ENCODE peak calls at places on chromosomes 7 and 10, in seven cellular contexts. One of them, this sample, is unnamed.

GRCh38 chr10:88116491-88116890 is 253.1 kb downstream of the PTEN start:
- DNase-seq in PC-9: no peak
- DNase-seq in GM23338: no peak
- DNase-seq in hepatocyte: no peak
- DNase-seq in SK-N-SH: no peak
- DNase-seq in BJ: peak; percentile 54
- DNase-seq in lung: no peak
- DNase-seq in this sample: no peak

GRCh38 chr7:112211348-112211907 is 4.9 kb downstream of the ZNF277 start:
- DNase-seq in hepatocyte: peak; percentile 41
- DNase-seq in GM23338: no peak
- DNase-seq in BJ: no peak
- DNase-seq in SK-N-SH: no peak
- DNase-seq in lung: peak; percentile 45
- DNase-seq in PC-9: no peak
- DNase-seq in this sample: no peak

GRCh38 chr7:116876664-116877442 is 14.5 kb downstream of the CAPZA2 start:
- DNase-seq in GM23338: peak; percentile 27
- DNase-seq in PC-9: no peak
- DNase-seq in BJ: no peak
- DNase-seq in SK-N-SH: peak; percentile 14
- DNase-seq in hepatocyte: peak; percentile 28
- DNase-seq in lung: peak; percentile 51
- DNase-seq in this sample: peak; percentile 18

GRCh38 chr7:142000244-142000643 is 4.6 kb downstream of the MGAM start:
- DNase-seq in PC-9: no peak
- DNase-seq in BJ: no peak
- DNase-seq in GM23338: no peak
- DNase-seq in hepatocyte: no peak
- DNase-seq in SK-N-SH: no peak
- DNase-seq in lung: no peak
- DNase-seq in this sample: no peak

GRCh38 chr7:70776627-70777101 is 355.3 kb upstream of the GALNT17 start:
- DNase-seq in hepatocyte: no peak
- DNase-seq in lung: no peak
- DNase-seq in GM23338: no peak
- DNase-seq in PC-9: no peak
- DNase-seq in SK-N-SH: no peak
- DNase-seq in BJ: no peak
- DNase-seq in this sample: no peak

GRCh38 chr10:129690248-129691070 is 223.4 kb downstream of the MGMT start:
- DNase-seq in PC-9: no peak
- DNase-seq in lung: no peak
- DNase-seq in hepatocyte: no peak
- DNase-seq in SK-N-SH: no peak
- DNase-seq in BJ: no peak
- DNase-seq in GM23338: no peak
- DNase-seq in this sample: no peak

GRCh38 chr7:101232141-101232821 is 5.3 kb downstream of the CLDN15 start:
- DNase-seq in GM23338: peak; percentile 89
- DNase-seq in PC-9: peak; percentile 92
- DNase-seq in lung: peak; percentile 66
- DNase-seq in hepatocyte: peak; percentile 90
- DNase-seq in SK-N-SH: peak; percentile 56
- DNase-seq in BJ: no peak
- DNase-seq in this sample: no peak

GRCh38 chr10:7075110-7075509 is 335.7 kb downstream of the SFMBT2 start:
- DNase-seq in SK-N-SH: no peak
- DNase-seq in BJ: no peak
- DNase-seq in GM23338: no peak
- DNase-seq in hepatocyte: no peak
- DNase-seq in PC-9: no peak
- DNase-seq in lung: no peak
- DNase-seq in this sample: no peak

GRCh38 chr7:39734605-39735004 is 111.2 kb downstream of the RALA start:
- DNase-seq in SK-N-SH: no peak
- DNase-seq in GM23338: peak; percentile 37
- DNase-seq in PC-9: no peak
- DNase-seq in BJ: no peak
- DNase-seq in lung: no peak
- DNase-seq in hepatocyte: no peak
- DNase-seq in this sample: no peak

GRCh38 chr10:133032976-133033741 is 54.6 kb upstream of the ADGRA1 start:
- DNase-seq in hepatocyte: no peak
- DNase-seq in lung: no peak
- DNase-seq in SK-N-SH: no peak
- DNase-seq in BJ: no peak
- DNase-seq in PC-9: no peak
- DNase-seq in GM23338: no peak
- DNase-seq in this sample: no peak

GRCh38 chr10:100046088-100046487 is 35.6 kb downstream of the CPN1 start:
- DNase-seq in PC-9: peak; percentile 71
- DNase-seq in SK-N-SH: peak; percentile 74
- DNase-seq in BJ: peak; percentile 23
- DNase-seq in lung: peak; percentile 81
- DNase-seq in GM23338: peak; percentile 96
- DNase-seq in hepatocyte: peak; percentile 94
- DNase-seq in this sample: peak; percentile 94

GRCh38 chr7:33720870-33721269 is 184.5 kb upstream of the BMPER start:
- DNase-seq in lung: no peak
- DNase-seq in hepatocyte: no peak
- DNase-seq in GM23338: no peak
- DNase-seq in SK-N-SH: no peak
- DNase-seq in BJ: no peak
- DNase-seq in PC-9: no peak
- DNase-seq in this sample: no peak

GRCh38 chr7:44565097-44565794 is 8.5 kb downstream of the DDX56 start:
- DNase-seq in BJ: no peak
- DNase-seq in PC-9: peak; percentile 78
- DNase-seq in SK-N-SH: peak; percentile 80
- DNase-seq in lung: peak; percentile 60
- DNase-seq in GM23338: peak; percentile 76
- DNase-seq in hepatocyte: peak; percentile 77
- DNase-seq in this sample: peak; percentile 85

GRCh38 chr10:69438531-69439349 is 12.5 kb upstream of the TSPAN15 start:
- DNase-seq in BJ: no peak
- DNase-seq in GM23338: no peak
- DNase-seq in hepatocyte: peak; percentile 72
- DNase-seq in PC-9: peak; percentile 72
- DNase-seq in SK-N-SH: peak; percentile 42
- DNase-seq in lung: no peak
- DNase-seq in this sample: no peak

GRCh38 chr10:46304671-46305429 is 18.1 kb downstream of the ANTXRL start:
- DNase-seq in SK-N-SH: peak; percentile 81
- DNase-seq in PC-9: no peak
- DNase-seq in hepatocyte: no peak
- DNase-seq in BJ: no peak
- DNase-seq in lung: no peak
- DNase-seq in GM23338: no peak
- DNase-seq in this sample: no peak

GRCh38 chr7:54615-55014 is 137.8 kb upstream of the FAM20C start:
- DNase-seq in hepatocyte: no peak
- DNase-seq in lung: no peak
- DNase-seq in SK-N-SH: no peak
- DNase-seq in PC-9: no peak
- DNase-seq in GM23338: no peak
- DNase-seq in BJ: no peak
- DNase-seq in this sample: no peak

GRCh38 chr7:44988718-44989117 is 9.9 kb upstream of the MYO1G start:
- DNase-seq in GM23338: no peak
- DNase-seq in SK-N-SH: no peak
- DNase-seq in hepatocyte: no peak
- DNase-seq in BJ: no peak
- DNase-seq in PC-9: no peak
- DNase-seq in lung: no peak
- DNase-seq in this sample: no peak

GRCh38 chr7:100875356-100875751 is 451 bp downstream of the SRRT start:
- DNase-seq in BJ: no peak
- DNase-seq in SK-N-SH: peak; percentile 81
- DNase-seq in hepatocyte: peak; percentile 60
- DNase-seq in PC-9: no peak
- DNase-seq in GM23338: peak; percentile 59
- DNase-seq in lung: no peak
- DNase-seq in this sample: peak; percentile 62

GRCh38 chr7:120944826-120945562 is 5.6 kb upstream of the ING3 start:
- DNase-seq in SK-N-SH: no peak
- DNase-seq in hepatocyte: peak; percentile 14
- DNase-seq in PC-9: no peak
- DNase-seq in BJ: no peak
- DNase-seq in lung: no peak
- DNase-seq in GM23338: no peak
- DNase-seq in this sample: no peak

GRCh38 chr7:86768967-86769760 is 125.5 kb downstream of the GRM3 start:
- DNase-seq in GM23338: no peak
- DNase-seq in lung: no peak
- DNase-seq in SK-N-SH: no peak
- DNase-seq in hepatocyte: no peak
- DNase-seq in BJ: no peak
- DNase-seq in PC-9: no peak
- DNase-seq in this sample: no peak

DNA sequence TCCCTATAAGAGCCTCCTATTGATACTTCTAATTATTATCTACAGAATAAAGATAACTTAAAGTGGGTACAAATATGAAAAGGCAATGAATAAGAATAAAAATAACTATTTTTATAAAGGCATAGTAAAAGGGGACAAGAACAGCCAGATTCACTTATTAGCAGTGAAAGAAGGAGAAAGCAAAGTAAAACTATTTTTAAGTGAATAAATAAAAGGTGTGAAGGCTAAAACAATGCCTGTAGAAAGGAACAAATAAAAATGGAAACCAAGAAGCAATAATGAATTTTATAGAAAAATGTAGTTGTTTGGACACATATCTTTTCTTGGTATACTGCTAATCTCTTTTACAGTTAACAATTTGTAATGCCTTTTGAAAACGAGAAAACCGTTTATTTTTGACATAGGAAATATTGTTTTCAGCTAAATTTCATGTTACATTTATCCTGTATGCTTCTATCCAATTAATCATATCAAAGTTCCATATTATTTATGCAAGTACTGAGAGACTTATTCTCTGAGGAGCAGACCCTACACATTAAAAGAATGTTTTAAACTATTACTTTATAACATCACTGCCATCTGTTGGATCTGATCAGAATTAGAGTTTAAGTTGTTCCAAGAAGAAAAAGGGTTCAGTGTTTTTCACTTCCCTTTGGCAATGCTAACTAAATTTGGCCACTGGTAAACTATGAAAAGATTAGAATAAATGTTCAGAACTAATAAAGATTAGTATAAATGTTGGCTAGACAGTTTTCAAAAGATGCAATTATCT is 59.1 kb downstream of the ARMC3 start:
- DNase-seq in BJ: no peak
- DNase-seq in SK-N-SH: peak; percentile 37
- DNase-seq in lung: no peak
- DNase-seq in PC-9: no peak
- DNase-seq in GM23338: peak; percentile 47
- DNase-seq in hepatocyte: peak; percentile 37
- DNase-seq in this sample: no peak
- TF ChIP-seq CTCF in BJ: peak; percentile 39
- TF ChIP-seq CTCF in SK-N-SH: peak; percentile 64
- TF ChIP-seq CTCF in lung: peak; percentile 6
- TF ChIP-seq CTCF in PC-9: peak; percentile 55
- TF ChIP-seq CTCF in GM23338: peak; percentile 68
- TF ChIP-seq CTCF in hepatocyte: peak; percentile 61
- TF ChIP-seq CTCF in this sample: no peak

DNA sequence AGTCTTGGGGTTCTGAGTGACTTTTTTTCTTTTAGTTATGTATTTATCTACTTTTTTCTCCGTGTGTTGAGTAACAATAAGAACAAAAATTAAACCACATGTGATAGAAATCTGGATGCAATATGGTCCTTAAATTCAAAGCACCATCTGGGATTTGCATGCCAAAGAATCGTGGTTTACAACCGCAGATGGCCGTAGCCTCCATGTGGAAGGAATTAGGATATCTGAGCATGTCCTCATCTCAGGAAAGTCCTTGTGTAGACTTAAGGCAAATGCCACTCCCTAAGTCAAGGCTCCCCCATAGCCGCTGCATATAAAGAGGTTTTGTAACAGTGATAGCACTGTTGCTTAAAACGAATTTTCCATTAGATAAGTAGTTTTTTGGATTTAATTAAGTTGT is 304.0 kb downstream of the ZEB1 start:
- DNase-seq in BJ: peak; percentile 97
- DNase-seq in GM23338: peak; percentile 28
- DNase-seq in hepatocyte: no peak
- DNase-seq in SK-N-SH: no peak
- DNase-seq in lung: no peak
- DNase-seq in PC-9: no peak
- DNase-seq in this sample: no peak
- TF ChIP-seq CTCF in BJ: peak; percentile 44
- TF ChIP-seq CTCF in GM23338: no peak
- TF ChIP-seq CTCF in hepatocyte: peak; percentile 9
- TF ChIP-seq CTCF in SK-N-SH: no peak
- TF ChIP-seq CTCF in lung: no peak
- TF ChIP-seq CTCF in PC-9: no peak
- TF ChIP-seq CTCF in this sample: no peak

DNA sequence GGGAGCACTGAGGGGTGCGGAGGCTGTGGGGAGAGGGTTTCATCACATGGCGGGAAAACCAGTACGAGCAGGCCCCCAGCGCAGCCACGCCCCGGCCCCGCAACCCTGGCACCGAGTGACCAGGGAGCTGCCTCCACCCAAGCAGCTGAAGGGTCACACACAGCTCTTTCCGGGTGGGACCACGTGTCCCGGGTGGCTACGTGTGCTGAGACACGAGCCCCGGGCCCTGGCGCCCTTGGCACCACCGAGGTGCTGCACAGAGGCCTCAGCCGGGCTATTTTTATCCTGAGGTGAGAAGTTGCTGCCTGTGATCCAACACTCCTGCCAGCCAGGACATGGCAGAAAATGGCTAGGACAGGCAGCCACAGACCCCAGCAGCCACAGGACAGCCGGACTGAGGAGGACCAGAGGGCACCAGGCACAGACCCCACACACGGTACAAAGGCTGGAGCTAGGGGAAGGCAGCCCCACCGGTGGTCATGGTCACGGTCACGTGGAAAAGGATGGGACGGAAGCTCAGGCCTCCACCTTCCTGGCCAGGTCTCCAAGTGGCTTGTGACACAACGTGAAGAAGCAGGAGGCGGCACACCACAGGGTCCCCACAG is 223.7 kb downstream of the MAD1L1 start:
- DNase-seq in hepatocyte: no peak
- DNase-seq in SK-N-SH: peak; percentile 38
- DNase-seq in PC-9: no peak
- DNase-seq in GM23338: no peak
- DNase-seq in lung: no peak
- DNase-seq in BJ: no peak
- DNase-seq in this sample: peak; percentile 15
- TF ChIP-seq CTCF in hepatocyte: no peak
- TF ChIP-seq CTCF in SK-N-SH: no peak
- TF ChIP-seq CTCF in PC-9: no peak
- TF ChIP-seq CTCF in GM23338: no peak
- TF ChIP-seq CTCF in lung: no peak
- TF ChIP-seq CTCF in BJ: no peak
- TF ChIP-seq CTCF in this sample: no peak

DNA sequence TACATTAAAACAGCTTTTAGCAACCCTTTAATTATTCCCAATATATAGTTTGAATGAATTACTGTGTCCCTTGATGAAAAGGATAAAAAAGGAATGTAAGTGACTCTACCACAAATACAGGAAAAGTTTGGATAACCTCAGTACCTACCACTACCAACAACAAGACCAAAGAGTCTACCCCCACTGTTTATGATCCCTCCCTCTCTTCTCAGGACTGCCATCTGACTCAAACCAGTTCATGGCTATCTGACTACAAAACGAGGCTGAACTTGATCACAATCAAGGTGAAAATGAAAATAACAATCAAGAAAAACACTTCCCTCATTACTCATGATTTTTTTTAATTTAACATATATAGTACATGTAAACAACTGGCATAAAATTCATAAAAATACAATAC is 108.7 kb downstream of the DPY19L1 start:
- DNase-seq in PC-9: no peak
- DNase-seq in SK-N-SH: no peak
- DNase-seq in lung: no peak
- DNase-seq in GM23338: no peak
- DNase-seq in BJ: no peak
- DNase-seq in hepatocyte: no peak
- DNase-seq in this sample: no peak
- TF ChIP-seq CTCF in PC-9: no peak
- TF ChIP-seq CTCF in SK-N-SH: no peak
- TF ChIP-seq CTCF in lung: no peak
- TF ChIP-seq CTCF in GM23338: no peak
- TF ChIP-seq CTCF in BJ: no peak
- TF ChIP-seq CTCF in hepatocyte: no peak
- TF ChIP-seq CTCF in this sample: no peak

This sample was measured in glutamatergic neuron.